ENCODE peak calls at places on chromosomes 4 and X, in seven cellular contexts. P is sigmoid colon, T is GM23338, X is HepG2, G is upper lobe of left lung, L is endothelial cell of umbilical vein, A is stomach. C is an unnamed sample.

GRCh38 chrX:148658115-148658725 is 157.8 kb downstream of the AFF2 start:
- DNase-seq in P (no peak), T (no peak), X (no peak), G (no peak), L (no peak), A (no peak), C (no peak)

GRCh38 chr4:53510316-53510715 is 81.0 kb downstream of the LNX1 start:
- DNase-seq in P (no peak), T (no peak), X (no peak), G (no peak), L (no peak), A (no peak), C (no peak)

GRCh38 chr4:152047451-152047850 is 286.6 kb upstream of the GATB start:
- DNase-seq in P (no peak), T (no peak), X (no peak), G (no peak), L (no peak), A (no peak), C (no peak)

GRCh38 chr4:47551682-47552081 is 66.6 kb downstream of the ATP10D start:
- DNase-seq in P (no peak), T (no peak), X (no peak), G (no peak), L (no peak), A (no peak), C (no peak)

GRCh38 chr4:71460368-71460767 is 121.5 kb downstream of the SLC4A4 start:
- DNase-seq in P (no peak), T (no peak), X (no peak), G (no peak), L (no peak), A (no peak), C (peak; percentile 37)

GRCh38 chr4:123825596-123826291 is 429.1 kb downstream of the SPRY1 start:
- DNase-seq in P (no peak), T (no peak), X (no peak), G (no peak), L (no peak), A (no peak), C (no peak)

GRCh38 chr4:17722361-17722710 is 59.1 kb downstream of the FAM184B start:
- DNase-seq in P (no peak), T (no peak), X (no peak), G (no peak), L (no peak), A (no peak), C (no peak)

GRCh38 chr4:46931981-46932380 is 22.9 kb upstream of the COX7B2 start:
- DNase-seq in P (no peak), T (peak; percentile 75), X (peak; percentile 3), G (peak; percentile 24), L (peak; percentile 35), A (no peak), C (peak; percentile 10)

GRCh38 chr4:8725071-8725841 is 132.7 kb downstream of the CPZ start:
- DNase-seq in P (peak; percentile 53), T (peak; percentile 26), X (no peak), G (peak; percentile 20), L (no peak), A (peak; percentile 55), C (peak; percentile 6)

GRCh38 chrX:16785247-16786138 is 773 bp upstream of the TXLNG start:
- DNase-seq in P (peak; percentile 69), T (peak; percentile 6), X (no peak), G (peak; percentile 45), L (no peak), A (peak; percentile 40), C (peak; percentile 46)

GRCh38 chrX:11458175-11458574 is 165.0 kb downstream of the AMELX start:
- DNase-seq in P (no peak), T (no peak), X (no peak), G (no peak), L (no peak), A (no peak), C (no peak)

GRCh38 chr4:39978378-39978775 is 666 bp upstream of the PDS5A start:
- DNase-seq in P (no peak), T (no peak), X (no peak), G (no peak), L (no peak), A (no peak), C (no peak)

GRCh38 chr4:39975488-39976089 is 2.1 kb downstream of the PDS5A start:
- DNase-seq in P (no peak), T (no peak), X (no peak), G (no peak), L (no peak), A (no peak), C (no peak)

GRCh38 chr4:39976141-39976944 is 1.4 kb downstream of the PDS5A start:
- DNase-seq in P (peak; percentile 84), T (peak; percentile 95), X (peak; percentile 74), G (peak; percentile 79), L (peak; percentile 84), A (peak; percentile 71), C (peak; percentile 80)

GRCh38 chr4:39977489-39978377 is at the start of gene PDS5A:
- DNase-seq in P (peak; percentile 93), T (peak; percentile 94), X (peak; percentile 81), G (peak; percentile 93), L (peak; percentile 88), A (peak; percentile 91), C (peak; percentile 91)

DNA sequence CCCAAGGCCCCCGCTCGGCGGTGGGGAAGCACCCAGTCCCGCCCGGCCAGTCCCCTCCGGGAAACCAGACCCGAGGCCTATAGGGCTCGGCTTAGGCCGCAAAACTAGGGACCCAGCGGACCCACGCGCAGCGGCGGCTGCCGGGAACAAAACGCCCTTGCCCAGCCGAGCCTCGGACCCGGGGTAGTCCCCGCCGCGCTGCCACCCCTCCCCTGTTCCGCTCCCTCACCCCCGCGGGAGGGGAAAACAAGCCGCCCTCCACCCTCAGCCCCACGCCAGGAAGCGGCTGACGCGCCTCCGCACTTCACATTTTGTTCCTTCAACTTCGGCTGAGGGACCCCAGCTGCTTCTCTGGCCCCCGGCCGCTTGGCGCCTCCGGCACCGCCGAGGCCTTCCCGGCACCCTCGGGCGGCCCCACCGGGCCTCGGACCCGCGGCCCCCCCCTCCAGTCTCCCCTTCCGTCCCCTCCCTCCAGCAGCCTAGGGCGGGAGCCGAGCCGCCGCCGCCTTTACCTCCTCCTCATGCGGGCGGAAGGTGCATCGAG is 694 bp downstream of the PDS5A start:
- DNase-seq in P (peak; percentile 71), T (peak; percentile 19), X (no peak), G (peak; percentile 31), L (peak; percentile 36), A (peak; percentile 29), C (peak; percentile 39)
- TF ChIP-seq POLR2AphosphoS5 in P (no peak), T (no peak), X (no peak), G (no peak), L (no peak), A (no peak), C (no peak)

DNA sequence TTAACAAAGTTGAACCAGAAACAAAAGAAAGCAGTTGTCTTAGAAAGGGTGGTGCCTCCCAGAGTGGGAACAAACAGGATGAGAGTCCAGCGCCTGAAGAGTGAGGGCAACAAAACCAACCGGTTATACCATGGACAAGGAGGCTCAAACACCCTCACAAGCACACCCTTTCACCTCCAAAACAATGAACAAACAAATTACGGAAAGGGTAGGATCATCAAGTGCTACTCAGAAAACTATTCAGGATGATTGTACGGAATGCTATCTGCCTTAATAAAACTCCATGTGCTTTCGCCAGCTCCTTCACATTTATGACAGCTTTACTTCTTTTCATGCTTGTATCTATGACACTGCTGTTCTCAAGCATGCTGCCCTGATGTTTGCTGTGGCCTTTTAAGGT is 26.8 kb downstream of the SLC39A8 start:
- DNase-seq in P (no peak), T (no peak), X (no peak), G (peak; percentile 70), L (no peak), A (no peak), C (peak; percentile 20)
- TF ChIP-seq POLR2AphosphoS5 in P (no peak), T (no peak), X (no peak), G (peak; percentile 29), L (no peak), A (no peak), C (no peak)

GRCh38 chr4:119011607-119011988 is 122.9 kb downstream of the SYNPO2 start:
- DNase-seq in P (no peak), T (no peak), X (no peak), G (no peak), L (no peak), A (no peak), C (no peak)

GRCh38 chr4:119005888-119006287 is 117.2 kb downstream of the SYNPO2 start:
- DNase-seq in P (no peak), T (no peak), X (no peak), G (no peak), L (no peak), A (no peak), C (no peak)

GRCh38 chr4:119014658-119015057 is 121.0 kb upstream of the MYOZ2 start:
- DNase-seq in P (no peak), T (no peak), X (no peak), G (no peak), L (no peak), A (no peak), C (no peak)

GRCh38 chr4:119016636-119017035 is 119.0 kb upstream of the MYOZ2 start:
- DNase-seq in P (no peak), T (no peak), X (no peak), G (no peak), L (no peak), A (no peak), C (no peak)

GRCh38 chr4:119010909-119011606 is 122.4 kb downstream of the SYNPO2 start:
- DNase-seq in P (peak; percentile 82), T (no peak), X (no peak), G (peak; percentile 81), L (no peak), A (no peak), C (no peak)
- TF ChIP-seq POLR2AphosphoS5 in P (peak; percentile 57), T (no peak), X (no peak), G (peak; percentile 43), L (no peak), A (peak; percentile 93), C (no peak)

GRCh38 chr4:6916587-6917444 is 7.2 kb downstream of the TBC1D14 start:
- DNase-seq in P (peak; percentile 77), T (no peak), X (no peak), G (peak; percentile 90), L (peak; percentile 20), A (peak; percentile 70), C (peak; percentile 80)
- TF ChIP-seq POLR2AphosphoS5 in P (no peak), T (no peak), X (no peak), G (peak; percentile 75), L (no peak), A (no peak), C (peak; percentile 85)